ENCODE peak calls at places on chromosomes 13 and 19, in ten cellular contexts. X, J, D, O, L, B, I, Q, G and V are unnamed samples.

GRCh38 chr13:59906413-59907027 is 257.2 kb downstream of the DIAPH3 start:
- DNase-seq in X (peak), G (no peak), L (peak), O (peak), Q (no peak), D (no peak), B (peak), I (peak), J (peak), V (no peak)

GRCh38 chr19:18769989-18770528 is 21.0 kb downstream of the COMP start:
- DNase-seq in D (no peak), O (peak), I (no peak), G (no peak), X (no peak), B (no peak), Q (no peak), J (no peak), L (no peak), V (no peak)

GRCh38 chr19:4929186-4929585 is 19.9 kb downstream of the UHRF1 start:
- DNase-seq in G (no peak), I (no peak), Q (no peak), L (no peak), O (no peak), X (no peak), D (no peak), B (peak), J (no peak), V (no peak)

GRCh38 chr19:37227996-37228395 is 10.0 kb downstream of the ZNF383 start:
- DNase-seq in J (no peak), I (no peak), O (peak), G (no peak), D (no peak), B (peak), L (peak), Q (peak), X (no peak), V (peak)

GRCh38 chr13:24512208-24513068 is at the start of gene PARP4:
- DNase-seq in I (peak), L (peak), G (peak), D (peak), O (peak), X (peak), B (peak), J (peak), Q (peak), V (peak)

GRCh38 chr19:12485571-12485970 is 955 bp upstream of the ZNF709 start:
- DNase-seq in O (no peak), J (no peak), X (no peak), B (no peak), I (no peak), G (no peak), D (no peak), L (no peak), Q (no peak), V (no peak)

GRCh38 chr13:40190656-40191100 is 475.8 kb downstream of the FOXO1 start:
- DNase-seq in J (peak), G (no peak), O (peak), B (peak), Q (peak), L (peak), X (no peak), I (peak), D (peak), V (peak)

GRCh38 chr13:109666656-109667448 is 119.5 kb downstream of the IRS2 start:
- DNase-seq in G (no peak), Q (no peak), X (no peak), B (peak), J (no peak), O (peak), D (no peak), I (peak), L (no peak), V (no peak)

GRCh38 chr19:33193269-33193863 is 764 bp upstream of the LRP3 start:
- DNase-seq in G (no peak), Q (no peak), X (no peak), O (no peak), B (no peak), L (no peak), D (no peak), I (no peak), J (no peak), V (no peak)

GRCh38 chr19:5680083-5680436 is 256 bp downstream of the MICOS13 start:
- DNase-seq in O (no peak), I (no peak), D (no peak), G (no peak), X (no peak), L (no peak), Q (no peak), B (peak), J (no peak), V (peak)

GRCh38 chr13:73782781-73783180 is 351.4 kb downstream of the KLF12 start:
- DNase-seq in G (no peak), X (no peak), J (peak), Q (no peak), I (no peak), B (no peak), O (no peak), D (no peak), L (no peak), V (no peak)

GRCh38 chr13:46675016-46675415 is 121.9 kb downstream of the ESD start:
- DNase-seq in I (no peak), X (no peak), O (no peak), J (peak), L (no peak), Q (no peak), B (no peak), G (no peak), D (no peak), V (no peak)

GRCh38 chr19:14443632-14444216 is 10.6 kb downstream of the PKN1 start:
- DNase-seq in B (no peak), I (no peak), Q (no peak), O (no peak), L (no peak), G (no peak), J (no peak), D (no peak), X (no peak), V (no peak)

GRCh38 chr19:54196514-54196913 is 4.1 kb upstream of the RPS9 start:
- DNase-seq in O (no peak), B (no peak), G (no peak), L (no peak), X (no peak), Q (no peak), D (no peak), I (no peak), J (no peak), V (no peak)

GRCh38 chr19:2160384-2160783 is 3.3 kb upstream of the DOT1L start:
- DNase-seq in L (no peak), I (no peak), B (no peak), O (no peak), D (no peak), J (no peak), Q (no peak), X (no peak), G (no peak), V (no peak)

GRCh38 chr19:6015841-6016545 is 38.1 kb upstream of the RANBP3 start:
- DNase-seq in I (no peak), L (no peak), D (no peak), G (no peak), B (no peak), Q (no peak), O (no peak), X (no peak), J (no peak), V (no peak)

GRCh38 chr19:37009871-37010270 is 68.4 kb upstream of the ZNF420 start:
- DNase-seq in D (no peak), L (no peak), X (no peak), Q (no peak), O (no peak), B (no peak), J (no peak), G (no peak), I (no peak), V (no peak)